ENCODE peak calls at places on chromosomes 7 and 10, in four cellular contexts. K is left lung, I is colonic mucosa, P is tibial nerve. F is an unnamed sample. For H3K36me3, the result is how much of the 10 kb centered on the place peaks cover.

GRCh38 chr7:105990726-105991465 is 27.8 kb downstream of the CDHR3 start:
- DNase-seq in K (no peak), I (no peak), P (peak), F (no peak)

GRCh38 chr10:11687357-11687771 is 54.8 kb upstream of the ECHDC3 start:
- DNase-seq in K (no peak), P (no peak), I (no peak), F (peak)

GRCh38 chr7:55086413-55087201 is 67.8 kb downstream of the EGFR start:
- DNase-seq in I (no peak), K (no peak), P (no peak), F (peak)

GRCh38 chr7:44386139-44386913 is 60.9 kb upstream of the CAMK2B start:
- DNase-seq in P (no peak), I (peak), K (no peak), F (no peak)

GRCh38 chr7:45885264-45885882 is 2.9 kb upstream of the IGFBP1 start:
- DNase-seq in K (no peak), P (no peak), I (no peak), F (peak)

GRCh38 chr7:30906520-30907240 is 5.0 kb upstream of the AQP1 start:
- DNase-seq in I (no peak), P (no peak), K (peak), F (no peak)

GRCh38 chr7:45229130-45229920 is 71.7 kb downstream of the RAMP3 start:
- DNase-seq in I (no peak), P (no peak), K (no peak), F (no peak)

GRCh38 chr7:130145424-130146106 is 59.6 kb downstream of the TMEM209 start:
- DNase-seq in K (no peak), I (no peak), P (no peak), F (no peak)

GRCh38 chr7:82109288-82109687 is 334.3 kb downstream of the CACNA2D1 start:
- DNase-seq in P (no peak), I (no peak), K (no peak), F (no peak)

GRCh38 chr7:128854396-128854795 is 8.3 kb upstream of the ATP6V1F start:
- DNase-seq in I (no peak), K (no peak), P (no peak), F (no peak)

GRCh38 chr7:4738711-4739527 is 36.5 kb upstream of the AP5Z1 start:
- DNase-seq in I (no peak), P (no peak), K (no peak), F (peak)

GRCh38 chr10:116490028-116490662 is 55.6 kb upstream of the PNLIP start:
- DNase-seq in P (no peak), K (no peak), I (no peak), F (no peak)

GRCh38 chr10:24503627-24504320 is 219.9 kb downstream of the ARHGAP21 start:
- DNase-seq in P (peak), I (peak), K (no peak), F (no peak)

GRCh38 chr7:117950601-117951278 is 77.5 kb upstream of the CTTNBP2 start:
- DNase-seq in P (no peak), I (peak), K (no peak), F (no peak)

GRCh38 chr10:104387130-104387888 is 33.7 kb downstream of the CFAP58 start:
- DNase-seq in I (no peak), P (no peak), K (no peak), F (no peak)

GRCh38 chr7:5591547-5591899 is 167.9 kb upstream of the TNRC18 start:
- DNase-seq in I (no peak), K (no peak), P (no peak), F (peak)

GRCh38 chr10:44776181-44776580 is 135.0 kb upstream of the TMEM72 start:
- DNase-seq in I (no peak), P (no peak), K (no peak), F (no peak)

GRCh38 chr10:112984756-112985155 is 34.7 kb downstream of the TCF7L2 start:
- DNase-seq in K (no peak), P (no peak), I (no peak), F (no peak)

GRCh38 chr10:69515699-69516547 is 57.3 kb downstream of the NEUROG3 start:
- DNase-seq in I (peak), P (peak), K (peak), F (peak)

DNA sequence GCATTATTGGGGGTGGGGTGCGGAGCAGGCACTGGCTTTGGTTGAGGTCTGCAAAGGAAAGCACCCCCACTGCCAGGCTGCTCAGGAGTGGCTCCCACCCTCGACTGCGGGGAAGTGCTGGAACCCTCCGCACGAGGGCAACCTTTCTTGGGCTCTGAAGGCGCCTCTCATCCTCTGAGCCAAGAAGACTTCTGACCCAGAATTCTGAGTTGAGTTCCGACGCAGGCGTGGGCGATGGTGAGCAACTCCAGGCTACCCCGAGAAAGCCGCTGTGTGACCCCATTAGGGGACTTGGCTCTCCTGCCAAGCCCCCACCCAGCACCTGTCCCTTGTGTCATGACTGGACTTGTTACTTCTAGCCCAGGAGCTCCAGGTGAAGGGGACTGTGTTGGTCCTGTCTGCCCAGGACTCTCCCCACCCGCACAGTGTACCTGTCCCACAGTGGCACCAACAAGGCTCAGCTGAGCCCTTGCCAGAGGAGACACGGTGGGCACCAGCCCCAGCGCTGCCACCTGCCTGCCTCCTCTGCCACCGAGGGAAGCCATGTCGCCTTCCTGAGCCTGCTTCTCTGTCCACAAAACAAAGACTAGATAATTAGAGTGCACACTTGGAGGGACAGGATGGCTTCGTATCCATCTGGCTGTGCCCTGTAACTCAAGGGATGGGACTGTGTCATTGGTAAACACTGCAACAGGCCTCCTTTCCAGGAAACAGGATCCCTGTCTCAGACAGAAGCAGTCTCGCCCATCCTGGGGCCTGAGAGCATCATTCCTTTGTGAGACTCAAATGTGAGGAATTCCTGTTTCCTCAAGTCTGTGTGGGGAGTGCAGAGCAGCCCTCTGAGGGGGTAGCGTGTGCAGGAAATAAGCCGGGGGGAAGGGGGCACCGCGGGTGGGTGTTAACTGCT is 128.8 kb downstream of the LHPP start:
- DNase-seq in I (no peak), K (peak), P (no peak), F (no peak)
- TF ChIP-seq CTCF in I (no peak), K (no peak), P (no peak), F (no peak)

GRCh38 chr7:517848-518629 is 1.6 kb downstream of the PDGFA start:
- DNase-seq in P (peak), I (peak), K (peak), F (no peak)
- H3K36me3 ChIP-seq in P (under half), I (under half), K (under half), F (under half)

GRCh38 chr10:3874988-3875841 is 90.2 kb upstream of the KLF6 start:
- DNase-seq in K (no peak), P (peak), I (no peak), F (no peak)
- H3K4me3 ChIP-seq in K (no peak), P (no peak), I (no peak), F (no peak)

DNA sequence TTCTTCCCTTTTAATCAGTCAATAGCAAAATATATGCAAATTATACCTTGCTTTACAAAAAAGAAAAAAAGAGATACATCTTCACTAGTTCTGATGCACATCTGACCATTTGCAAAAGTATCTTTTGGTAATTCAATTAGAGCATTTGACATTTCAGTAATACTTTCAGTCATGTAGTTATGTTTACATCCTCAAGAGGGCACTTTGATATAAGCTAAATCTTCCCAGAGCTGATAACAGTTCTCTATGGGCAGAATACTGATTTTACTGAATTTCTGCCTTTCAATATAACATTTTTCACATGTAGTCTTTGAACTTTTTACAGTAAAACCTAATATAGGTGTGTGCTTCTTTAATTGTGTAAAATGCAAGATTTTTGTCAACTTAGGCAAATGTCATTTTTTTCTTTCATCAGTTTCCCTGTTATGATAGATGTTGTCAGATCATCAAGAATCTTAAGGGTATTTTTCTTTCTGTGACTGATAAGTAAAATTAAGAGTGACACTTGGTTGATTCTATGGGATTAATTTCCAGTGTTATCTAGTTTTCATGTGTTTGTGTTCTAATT is 703.5 kb upstream of the SEMA3D start:
- DNase-seq in I (no peak), K (no peak), P (no peak), F (peak)
- TF ChIP-seq CTCF in I (peak), K (peak), P (peak), F (peak)

DNA sequence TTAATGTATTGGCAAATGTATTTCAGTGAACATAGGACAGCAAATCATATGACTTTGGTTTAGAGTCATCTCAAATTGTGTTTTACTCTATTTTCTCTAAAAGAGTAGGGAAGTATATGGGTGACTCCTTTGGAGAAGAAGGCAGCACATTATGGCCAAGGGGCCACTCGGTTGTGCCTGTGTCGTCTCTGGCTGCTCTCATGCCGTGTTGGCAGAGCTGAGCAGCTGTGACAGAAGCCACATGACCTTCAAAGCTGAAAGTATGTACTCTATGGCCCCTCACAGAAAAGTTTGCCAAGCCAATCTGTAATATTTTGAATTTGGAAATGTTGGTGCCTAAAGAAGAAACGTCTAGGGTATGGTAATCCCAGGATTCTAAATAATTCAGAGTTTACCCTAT is 47.5 kb downstream of the TASOR2 start:
- DNase-seq in I (no peak), P (no peak), K (no peak), F (no peak)
- H3K36me3 ChIP-seq in I (under half), P (half or more), K (under half), F (under half)

GRCh38 chr10:90920986-90921643 is at the start of gene ANKRD1:
- DNase-seq in I (no peak), P (no peak), K (no peak), F (peak)

GRCh38 chr10:90917231-90917967 is 3.5 kb downstream of the ANKRD1 start:
- DNase-seq in P (no peak), I (no peak), K (no peak), F (no peak)

GRCh38 chr10:90921906-90922305 is 1.0 kb upstream of the ANKRD1 start:
- DNase-seq in P (no peak), I (no peak), K (no peak), F (no peak)

GRCh38 chr10:90917968-90918318 is 2.9 kb downstream of the ANKRD1 start:
- DNase-seq in I (no peak), K (no peak), P (no peak), F (no peak)

DNA sequence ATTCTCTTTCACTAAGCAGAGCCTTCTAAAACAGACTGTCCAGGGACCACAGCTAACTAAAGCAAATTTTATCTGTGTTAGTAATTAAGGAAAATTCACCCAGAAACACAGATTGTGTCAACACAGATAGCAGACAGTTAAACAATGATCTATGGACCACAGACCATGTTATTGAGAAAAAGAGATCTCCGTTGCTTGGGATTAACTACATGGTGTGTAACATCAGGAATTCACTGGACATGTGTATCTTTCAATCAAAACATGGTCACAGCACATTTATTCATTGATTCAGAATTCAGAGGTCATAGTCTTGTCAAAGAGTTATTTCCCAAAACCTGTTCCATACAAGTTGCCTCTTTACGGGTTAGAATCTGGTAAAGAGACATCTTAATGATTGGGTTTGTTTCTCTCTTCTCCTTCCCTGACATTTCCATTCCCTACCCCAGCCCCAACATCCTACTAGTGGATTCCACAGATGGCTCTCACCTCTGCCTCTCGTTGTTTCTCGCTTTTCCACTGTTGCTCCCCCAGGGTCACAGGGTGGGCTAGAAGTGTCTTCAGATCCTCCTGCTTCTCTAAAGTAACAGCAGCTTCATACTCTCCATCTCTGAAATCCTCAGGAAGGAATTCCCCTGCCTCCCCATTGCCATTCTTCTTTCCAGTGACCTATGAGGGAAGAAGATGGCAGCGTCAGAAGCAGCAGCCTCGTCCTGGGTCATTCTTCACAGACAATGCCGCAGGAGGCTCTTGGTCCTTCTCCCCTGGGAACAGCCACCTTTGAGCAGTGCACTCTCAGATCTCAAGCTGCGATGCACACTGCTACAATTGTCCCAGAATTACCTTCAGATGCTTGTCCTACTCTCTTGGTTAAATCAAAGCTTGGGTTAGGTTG is 958 bp downstream of the ANKRD1 start:
- DNase-seq in I (no peak), P (no peak), K (no peak), F (no peak)
- H3K4me3 ChIP-seq in I (no peak), P (no peak), K (no peak), F (no peak)

F was measured in kidney epithelial cell.